ENCODE peak calls at places on chromosome 14, in nine cellular contexts. B is HL-60; Q is hippocampal formation; H is frontal cortex; V is stimulated activated naive B cell treated with anti-CD40 and anti-IgM and Interleukin-4, amounts not matched to agents 10 μg/mL and 1 μg/mL and 100 μg/mL, for 72 hours; T is CD4-positive, alpha-beta memory T cell; M is T-cell; P is T-helper 1 cell; S is activated CD4-positive, alpha-beta memory T cell treated with anti-CD3 and anti-CD28 coated beads, Interleukin-2, amount 10 ng/mL, durations not matched to agents 7 days and 5 days. O is an unnamed sample.

GRCh38 chr14:95915326-95915725 is 38.7 kb downstream of the TUNAR start:
- DNase-seq in B (no peak), Q (no peak), H (no peak), V (no peak), T (no peak), M (no peak), P (no peak), S (no peak), O (peak; percentile 3)

GRCh38 chr14:86935241-86935640 is 1057.7 kb downstream of the GALC start:
- DNase-seq in B (no peak), Q (no peak), H (no peak), V (no peak), T (no peak), M (no peak), P (no peak), S (no peak), O (no peak)

GRCh38 chr14:56855891-56856461 is 45.7 kb upstream of the OTX2 start:
- DNase-seq in B (no peak), Q (peak; percentile 13), H (no peak), V (no peak), T (no peak), M (no peak), P (no peak), S (no peak), O (no peak)

GRCh38 chr14:99596071-99596627 is 7.9 kb downstream of the CCDC85C start:
- DNase-seq in B (no peak), Q (no peak), H (no peak), V (no peak), T (no peak), M (no peak), P (no peak), S (no peak), O (no peak)

GRCh38 chr14:57388072-57388471 is 2.3 kb upstream of the NAA30 start:
- DNase-seq in B (peak; percentile 46), Q (no peak), H (no peak), V (no peak), T (no peak), M (no peak), P (no peak), S (no peak), O (no peak)

GRCh38 chr14:93037354-93037753 is 78.4 kb downstream of the ITPK1 start:
- DNase-seq in B (no peak), Q (no peak), H (no peak), V (no peak), T (no peak), M (no peak), P (no peak), S (no peak), O (no peak)

GRCh38 chr14:54727929-54728328 is 161.0 kb downstream of the SAMD4A start:
- DNase-seq in B (no peak), Q (no peak), H (no peak), V (no peak), T (no peak), M (no peak), P (no peak), S (no peak), O (no peak)

GRCh38 chr14:95264271-95264973 is 55.3 kb downstream of the CLMN start:
- DNase-seq in B (no peak), Q (no peak), H (no peak), V (no peak), T (no peak), M (no peak), P (no peak), S (no peak), O (no peak)

GRCh38 chr14:50399251-50400032 is 2.8 kb upstream of the CDKL1 start:
- DNase-seq in B (peak; percentile 5), Q (no peak), H (no peak), V (no peak), T (no peak), M (no peak), P (no peak), S (no peak), O (no peak)

GRCh38 chr14:100348253-100348729 is 25.2 kb downstream of the SLC25A47 start:
- DNase-seq in B (no peak), Q (no peak), H (no peak), V (no peak), T (no peak), M (no peak), P (no peak), S (no peak), O (no peak)

O was measured in NCI-H1930.